ENCODE peak calls at places on chromosomes 2 and 18, in nine cellular contexts. X, P, O, Z, S, U, W, A and T are unnamed samples. For H3K36me3, the result is how much of the 10 kb centered on the place peaks cover.

GRCh38 chr2:33291278-33292013 is 185.0 kb upstream of the RASGRP3 start:
- DNase-seq in X (no peak), P (no peak), O (peak), Z (no peak), S (peak), U (peak), W (peak), A (peak), T (peak)

GRCh38 chr2:108454440-108454839 is 5.4 kb downstream of the GCC2 start:
- DNase-seq in X (no peak), P (no peak), O (peak), Z (no peak), S (no peak), U (no peak), W (no peak), A (peak), T (no peak)

GRCh38 chr2:85892216-85892944 is 3.6 kb upstream of the ST3GAL5 start:
- DNase-seq in X (no peak), P (no peak), O (no peak), Z (no peak), S (no peak), U (no peak), W (no peak), A (no peak), T (peak)

GRCh38 chr18:36769172-36769571 is 59.6 kb downstream of the TPGS2 start:
- DNase-seq in X (no peak), P (no peak), O (peak), Z (no peak), S (no peak), U (peak), W (no peak), A (peak), T (no peak)

GRCh38 chr2:119290859-119291587 is 67.4 kb downstream of the STEAP3 start:
- DNase-seq in X (peak), P (peak), O (peak), Z (peak), S (peak), U (peak), W (peak), A (peak), T (peak)

GRCh38 chr2:100592226-100592625 is 29.4 kb downstream of the PDCL3 start:
- DNase-seq in X (no peak), P (no peak), O (peak), Z (no peak), S (no peak), U (peak), W (no peak), A (no peak), T (no peak)

GRCh38 chr2:49044680-49045079 is 109.6 kb downstream of the FSHR start:
- DNase-seq in X (peak), P (peak), O (no peak), Z (peak), S (no peak), U (no peak), W (peak), A (no peak), T (no peak)

GRCh38 chr2:71919701-71920100 is 228.0 kb downstream of the CYP26B1 start:
- DNase-seq in X (no peak), P (no peak), O (peak), Z (no peak), S (no peak), U (peak), W (no peak), A (peak), T (no peak)

GRCh38 chr2:104938226-104938941 is 84.5 kb downstream of the POU3F3 start:
- DNase-seq in X (no peak), P (no peak), O (no peak), Z (no peak), S (no peak), U (no peak), W (no peak), A (no peak), T (no peak)

GRCh38 chr2:74239346-74239745 is 40.9 kb downstream of the MTHFD2 start:
- DNase-seq in X (no peak), P (no peak), O (no peak), Z (no peak), S (no peak), U (no peak), W (no peak), A (no peak), T (no peak)
- H3K4me2 ChIP-seq in X (no peak), P (no peak), O (no peak), Z (no peak), S (no peak), U (no peak), W (no peak), A (no peak), T (no peak)

DNA sequence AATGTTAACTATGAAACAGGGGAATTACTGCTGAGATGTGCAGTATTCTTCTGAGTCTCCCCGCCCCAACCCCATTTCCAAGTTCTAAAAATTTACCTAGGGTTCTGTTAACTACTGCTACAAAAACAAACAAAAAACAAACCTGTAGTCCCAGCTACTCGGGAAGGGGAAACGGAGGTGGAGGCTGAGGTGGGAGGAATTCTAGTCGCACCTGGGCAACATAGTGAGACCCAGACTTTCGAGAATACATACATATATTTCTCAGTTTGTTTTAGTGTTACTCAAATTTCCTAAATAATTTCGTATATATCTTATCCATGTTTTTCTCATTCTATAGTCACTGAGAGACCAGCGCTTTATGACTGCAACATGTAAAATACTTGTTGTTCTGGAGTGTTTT is 989 bp downstream of the STAM2 start:
- DNase-seq in X (no peak), P (no peak), O (no peak), Z (peak), S (peak), U (no peak), W (no peak), A (no peak), T (no peak)
- H3K36me3 ChIP-seq in X (under half), P (under half), O (under half), Z (under half), S (under half), U (under half), W (under half), A (under half), T (under half)

GRCh38 chr2:73214120-73215035 is at the start of gene SMYD5:
- DNase-seq in X (peak), P (peak), O (peak), Z (peak), S (peak), U (peak), W (peak), A (peak), T (peak)

GRCh38 chr2:73217160-73217559 is 3.1 kb downstream of the SMYD5 start:
- DNase-seq in X (no peak), P (no peak), O (no peak), Z (no peak), S (no peak), U (no peak), W (no peak), A (no peak), T (no peak)

GRCh38 chr2:73218298-73218697 is 4.3 kb downstream of the SMYD5 start:
- DNase-seq in X (no peak), P (no peak), O (peak), Z (no peak), S (no peak), U (peak), W (peak), A (peak), T (peak)

GRCh38 chr2:73215254-73215653 is 1.2 kb downstream of the SMYD5 start:
- DNase-seq in X (no peak), P (no peak), O (no peak), Z (no peak), S (no peak), U (no peak), W (no peak), A (no peak), T (no peak)

GRCh38 chr2:73217826-73218225 is 3.8 kb downstream of the SMYD5 start:
- DNase-seq in X (no peak), P (no peak), O (no peak), Z (no peak), S (no peak), U (no peak), W (no peak), A (no peak), T (peak)
- H3K4me2 ChIP-seq in X (no peak), P (no peak), O (no peak), Z (no peak), S (no peak), U (no peak), W (no peak), A (no peak), T (no peak)

GRCh38 chr2:133448195-133448594 is 120.1 kb downstream of the NCKAP5 start:
- DNase-seq in X (no peak), P (no peak), O (no peak), Z (no peak), S (no peak), U (no peak), W (no peak), A (no peak), T (no peak)

GRCh38 chr2:133447303-133447702 is 121.0 kb downstream of the NCKAP5 start:
- DNase-seq in X (no peak), P (no peak), O (no peak), Z (no peak), S (no peak), U (no peak), W (no peak), A (no peak), T (no peak)

GRCh38 chr2:133439281-133439920 is 128.9 kb downstream of the NCKAP5 start:
- DNase-seq in X (no peak), P (no peak), O (no peak), Z (no peak), S (no peak), U (no peak), W (no peak), A (no peak), T (no peak)

GRCh38 chr2:133442393-133442792 is 125.9 kb downstream of the NCKAP5 start:
- DNase-seq in X (no peak), P (no peak), O (no peak), Z (no peak), S (no peak), U (no peak), W (no peak), A (no peak), T (no peak)

DNA sequence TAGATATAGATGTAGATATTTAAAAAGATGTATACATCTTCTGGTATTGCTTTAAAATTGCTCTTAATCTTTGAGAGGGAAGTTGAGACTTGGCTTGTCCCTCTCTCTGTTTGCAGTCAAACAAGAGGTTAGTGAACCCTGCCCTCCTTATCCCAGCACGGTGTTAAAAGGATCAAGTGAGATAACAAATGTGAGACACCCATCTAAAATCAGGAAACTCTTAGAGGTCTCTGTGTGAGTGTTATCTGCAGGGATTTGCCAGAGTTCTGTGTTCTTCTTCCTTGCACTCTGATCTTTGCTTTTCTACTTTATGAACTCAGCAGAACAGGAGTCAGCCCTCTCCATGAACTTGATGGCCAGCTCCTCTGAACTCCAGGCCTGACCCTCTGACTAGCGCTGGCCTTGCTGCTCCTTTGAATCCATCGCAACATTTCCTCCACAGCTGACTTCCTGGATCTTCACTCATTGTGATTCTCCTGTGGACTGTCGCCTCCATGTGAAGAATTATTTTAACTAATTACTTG is 123.8 kb downstream of the NCKAP5 start:
- DNase-seq in X (peak), P (no peak), O (no peak), Z (no peak), S (no peak), U (no peak), W (no peak), A (no peak), T (no peak)
- H3K36me3 ChIP-seq in X (under half), P (half or more), O (under half), Z (under half), S (under half), U (under half), W (under half), A (under half), T (under half)

DNA sequence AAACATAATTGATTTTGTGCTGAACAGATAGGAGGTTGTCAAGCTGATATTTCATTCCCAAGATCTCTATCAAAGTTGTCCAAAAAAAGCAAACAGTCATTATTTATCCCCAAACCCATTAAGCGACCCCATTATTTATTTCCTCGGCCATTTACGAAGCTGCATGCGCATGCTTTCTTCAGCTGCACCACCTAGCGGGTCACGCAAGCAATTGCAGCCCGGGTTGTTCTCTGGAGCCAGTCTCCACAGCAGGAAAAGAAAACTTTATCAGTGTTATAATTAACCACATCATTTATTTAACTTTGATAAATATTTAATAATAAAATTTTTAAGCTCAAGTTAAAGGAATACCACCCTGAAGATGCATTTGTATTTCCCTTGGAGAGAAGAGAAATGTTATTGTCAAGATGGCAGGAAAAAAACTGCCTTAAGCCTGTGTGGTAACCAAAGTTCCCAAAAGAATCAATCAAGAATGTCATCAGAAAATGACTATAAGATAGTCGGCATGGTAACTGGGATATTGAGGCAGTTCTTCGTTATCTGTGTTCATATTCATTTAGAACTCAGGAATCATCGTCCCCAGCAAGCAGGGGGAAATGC is 304.7 kb downstream of the FBXO15 start:
- DNase-seq in X (peak), P (peak), O (peak), Z (peak), S (no peak), U (peak), W (peak), A (peak), T (peak)
- H3K4me2 ChIP-seq in X (no peak), P (no peak), O (peak), Z (peak), S (no peak), U (peak), W (peak), A (peak), T (peak)

GRCh38 chr18:62551972-62552513 is 29.2 kb downstream of the ZCCHC2 start:
- DNase-seq in X (no peak), P (no peak), O (no peak), Z (no peak), S (no peak), U (no peak), W (no peak), A (no peak), T (no peak)

GRCh38 chr18:62555135-62555534 is 32.3 kb downstream of the ZCCHC2 start:
- DNase-seq in X (no peak), P (no peak), O (peak), Z (no peak), S (peak), U (peak), W (no peak), A (peak), T (peak)

GRCh38 chr18:62554083-62554815 is 31.4 kb downstream of the ZCCHC2 start:
- DNase-seq in X (no peak), P (no peak), O (no peak), Z (no peak), S (peak), U (no peak), W (no peak), A (no peak), T (no peak)

GRCh38 chr18:62558015-62558663 is 35.3 kb downstream of the ZCCHC2 start:
- DNase-seq in X (no peak), P (no peak), O (no peak), Z (no peak), S (no peak), U (no peak), W (no peak), A (no peak), T (no peak)

DNA sequence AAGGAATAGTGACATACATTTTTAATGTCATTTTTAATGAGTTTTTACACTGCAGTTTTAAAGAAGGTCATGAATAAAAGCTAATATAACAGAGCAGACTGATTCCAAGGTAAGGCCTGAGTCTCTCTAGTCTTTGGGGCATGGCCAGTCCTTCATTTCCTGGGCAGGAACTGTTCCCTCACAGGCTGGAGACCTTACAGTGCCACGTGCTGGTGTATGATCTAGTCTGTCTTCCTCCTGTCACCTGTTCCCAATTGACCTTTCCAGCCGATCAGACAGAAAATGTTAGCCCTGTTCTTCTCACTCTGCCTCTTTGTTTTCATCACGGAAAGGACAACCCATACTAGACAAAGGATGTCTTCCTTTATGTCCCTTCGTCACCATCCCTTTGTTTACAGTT is 33.6 kb downstream of the ZCCHC2 start:
- DNase-seq in X (no peak), P (no peak), O (no peak), Z (no peak), S (no peak), U (no peak), W (no peak), A (no peak), T (no peak)
- H3K36me3 ChIP-seq in X (under half), P (under half), O (under half), Z (under half), S (under half), U (under half), W (under half), A (under half), T (under half)